ENCODE peak calls at places on chromosomes 6 and 20, in nine cellular contexts. C, T, O, G, X, P, Z, K and A are unnamed samples.

GRCh38 chr6:157550114-157550989 is 169.4 kb downstream of the ZDHHC14 start:
- DNase-seq in G (no peak), O (no peak), P (no peak), K (no peak), X (peak; percentile 20), T (no peak), Z (no peak), C (no peak), A (no peak)

GRCh38 chr20:36460648-36461599 is 80.4 kb upstream of the MYL9 start:
- DNase-seq in G (peak; percentile 79), C (peak; percentile 93), T (peak; percentile 99), Z (peak; percentile 96), K (peak; percentile 96), X (peak; percentile 92), P (peak; percentile 94), O (peak; percentile 89), A (peak; percentile 94)

GRCh38 chr6:134199848-134200606 is 117.9 kb downstream of the SGK1 start:
- DNase-seq in X (no peak), T (no peak), K (no peak), C (no peak), G (no peak), P (peak; percentile 43), O (peak; percentile 63), Z (no peak), A (peak; percentile 36)

GRCh38 chr20:3786126-3786484 is 435 bp downstream of the CENPB start:
- DNase-seq in Z (peak; percentile 67), C (no peak), X (peak; percentile 63), G (no peak), P (peak; percentile 71), O (peak; percentile 46), K (peak; percentile 54), T (peak; percentile 60), A (no peak)

GRCh38 chr6:106165885-106166485 is 79.8 kb downstream of the PRDM1 start:
- DNase-seq in O (no peak), X (no peak), G (no peak), Z (no peak), P (peak; percentile 66), K (no peak), T (no peak), C (no peak), A (no peak)

GRCh38 chr6:56547687-56548086 is 95.0 kb downstream of the DST start:
- DNase-seq in G (no peak), O (no peak), K (no peak), Z (no peak), P (no peak), X (no peak), C (no peak), T (no peak), A (no peak)

GRCh38 chr6:6674872-6675271 is 86.4 kb downstream of the LY86 start:
- DNase-seq in C (no peak), Z (no peak), K (peak; percentile 64), P (no peak), X (no peak), G (no peak), T (peak; percentile 56), O (no peak), A (no peak)

GRCh38 chr6:75333811-75334210 is 49.2 kb upstream of the TMEM30A start:
- DNase-seq in P (no peak), K (no peak), Z (peak; percentile 52), X (no peak), T (no peak), O (no peak), C (no peak), G (no peak), A (no peak)

GRCh38 chr6:33983109-33983475 is 162.8 kb downstream of the GRM4 start:
- DNase-seq in C (peak; percentile 54), T (no peak), G (no peak), Z (no peak), X (no peak), P (no peak), K (no peak), O (no peak), A (no peak)

GRCh38 chr6:39102024-39102820 is 12.8 kb downstream of the SAYSD1 start:
- DNase-seq in T (peak; percentile 80), Z (peak; percentile 84), X (peak; percentile 28), G (peak; percentile 36), K (peak; percentile 70), C (no peak), P (peak; percentile 51), O (no peak), A (peak; percentile 56)

GRCh38 chr6:29947292-29947980 is 5.1 kb downstream of the HLA-A start:
- DNase-seq in K (no peak), P (no peak), C (no peak), O (no peak), Z (no peak), T (no peak), G (no peak), X (no peak), A (no peak)

GRCh38 chr6:151338816-151339215 is 52.5 kb downstream of the ZBTB2 start:
- DNase-seq in Z (no peak), G (no peak), K (no peak), C (no peak), T (no peak), O (no peak), P (no peak), X (no peak), A (no peak)

GRCh38 chr20:32626859-32627636 is 41.9 kb upstream of the NOL4L start:
- DNase-seq in C (no peak), T (no peak), P (peak; percentile 37), G (no peak), Z (no peak), K (no peak), O (peak; percentile 97), X (peak; percentile 9), A (no peak)

GRCh38 chr6:7146079-7146828 is 38.5 kb downstream of the RREB1 start:
- DNase-seq in C (peak; percentile 83), T (no peak), Z (peak; percentile 52), K (no peak), O (no peak), X (no peak), P (peak; percentile 59), G (no peak), A (peak; percentile 45)

GRCh38 chr6:47405273-47405672 is 72.3 kb upstream of the CD2AP start:
- DNase-seq in P (no peak), Z (no peak), T (no peak), C (peak; percentile 39), X (no peak), K (no peak), O (no peak), G (no peak), A (no peak)